ENCODE peak calls at places on chromosome 13, in nine cellular contexts. E is amniotic stem cell; T is cardiac muscle cell; I is HuH-7; O is GM10248; J is SHP77; M is tibial artery; N is activated CD4-positive, alpha-beta T cell treated with anti-CD3 and anti-CD28 coated beads for 36 hours; R is Daoy. L is an unnamed sample.

GRCh38 chr13:64234255-64234654 is 2818.6 kb upstream of the PCDH20 start:
- DNase-seq in E (no peak), T (no peak), I (no peak), O (no peak), J (no peak), M (no peak), N (no peak), R (no peak), L (no peak)

GRCh38 chr13:39952244-39953233 is 297.1 kb downstream of the COG6 start:
- DNase-seq in E (no peak), T (no peak), I (no peak), O (no peak), J (no peak), M (no peak), N (peak), R (peak), L (no peak)

GRCh38 chr13:24511019-24511823 is 1.4 kb downstream of the PARP4 start:
- DNase-seq in E (peak), T (no peak), I (no peak), O (peak), J (peak), M (no peak), N (peak), R (peak), L (peak)

GRCh38 chr13:79307433-79307861 is 98.6 kb downstream of the RBM26 start:
- DNase-seq in E (no peak), T (no peak), I (no peak), O (no peak), J (no peak), M (no peak), N (no peak), R (no peak), L (no peak)

GRCh38 chr13:73962284-73962683 is 171.9 kb downstream of the KLF12 start:
- DNase-seq in E (no peak), T (no peak), I (no peak), O (no peak), J (no peak), M (no peak), N (no peak), R (no peak), L (no peak)

GRCh38 chr13:96052655-96053002 is 572 bp downstream of the UGGT2 start:
- DNase-seq in E (peak), T (peak), I (peak), O (no peak), J (peak), M (no peak), N (no peak), R (peak), L (no peak)

GRCh38 chr13:60617863-60618733 is 221.1 kb downstream of the TDRD3 start:
- DNase-seq in E (no peak), T (peak), I (peak), O (no peak), J (peak), M (no peak), N (no peak), R (no peak), L (no peak)

GRCh38 chr13:43159007-43159406 is 135.6 kb downstream of the DNAJC15 start:
- DNase-seq in E (peak), T (no peak), I (no peak), O (no peak), J (no peak), M (no peak), N (no peak), R (no peak), L (no peak)

GRCh38 chr13:110319774-110320509 is 12.9 kb downstream of the COL4A2 start:
- DNase-seq in E (no peak), T (no peak), I (no peak), O (no peak), J (no peak), M (peak), N (peak), R (peak), L (no peak)

GRCh38 chr13:112943309-112944125 is 25.5 kb upstream of the MCF2L start:
- DNase-seq in E (no peak), T (peak), I (peak), O (peak), J (peak), M (no peak), N (peak), R (peak), L (peak)

GRCh38 chr13:32036131-32036695 is 4.6 kb downstream of the FRY start:
- DNase-seq in E (no peak), T (no peak), I (no peak), O (no peak), J (no peak), M (no peak), N (no peak), R (no peak), L (no peak)

GRCh38 chr13:95571941-95572340 is 19.4 kb downstream of the CLDN10 start:
- DNase-seq in E (no peak), T (no peak), I (no peak), O (no peak), J (no peak), M (no peak), N (no peak), R (no peak), L (no peak)

GRCh38 chr13:97521726-97522125 is 87.8 kb downstream of the RAP2A start:
- DNase-seq in E (no peak), T (no peak), I (no peak), O (no peak), J (peak), M (no peak), N (no peak), R (no peak), L (no peak)

GRCh38 chr13:29583073-29583785 is 12.3 kb downstream of the SLC7A1 start:
- DNase-seq in E (peak), T (no peak), I (no peak), O (no peak), J (no peak), M (no peak), N (no peak), R (peak), L (no peak)

GRCh38 chr13:81540777-81541176 is 1199.9 kb upstream of the SPRY2 start:
- DNase-seq in E (no peak), T (peak), I (no peak), O (no peak), J (no peak), M (no peak), N (no peak), R (no peak), L (no peak)

GRCh38 chr13:32164622-32165268 is 133.2 kb downstream of the FRY start:
- DNase-seq in E (peak), T (peak), I (peak), O (peak), J (peak), M (no peak), N (peak), R (peak), L (peak)

GRCh38 chr13:93776936-93777335 is 550.3 kb downstream of the GPC6 start:
- DNase-seq in E (no peak), T (no peak), I (no peak), O (no peak), J (no peak), M (no peak), N (no peak), R (peak), L (no peak)

GRCh38 chr13:114130708-114131580 is 1.5 kb downstream of the RASA3 start:
- DNase-seq in E (peak), T (peak), I (no peak), O (peak), J (peak), M (peak), N (peak), R (peak), L (peak)

GRCh38 chr13:98325724-98326123 is 148.7 kb upstream of the RNF113B start:
- DNase-seq in E (no peak), T (no peak), I (no peak), O (no peak), J (no peak), M (no peak), N (no peak), R (no peak), L (no peak)

GRCh38 chr13:67043901-67044300 is 186.2 kb downstream of the PCDH9 start:
- DNase-seq in E (no peak), T (no peak), I (no peak), O (no peak), J (no peak), M (no peak), N (no peak), R (peak), L (no peak)

GRCh38 chr13:30617315-30618185 is at the start of gene USPL1:
- DNase-seq in E (peak), T (peak), I (peak), O (peak), J (peak), M (peak), N (peak), R (peak), L (peak)

GRCh38 chr13:60009300-60010248 is 154.2 kb downstream of the DIAPH3 start:
- DNase-seq in E (no peak), T (no peak), I (peak), O (no peak), J (peak), M (no peak), N (no peak), R (peak), L (no peak)

GRCh38 chr13:111183959-111184684 is 69.0 kb downstream of the ARHGEF7 start:
- DNase-seq in E (no peak), T (no peak), I (no peak), O (no peak), J (peak), M (no peak), N (no peak), R (no peak), L (no peak)

GRCh38 chr13:111616203-111616602 is 295.8 kb downstream of the TEX29 start:
- DNase-seq in E (no peak), T (no peak), I (no peak), O (no peak), J (no peak), M (no peak), N (no peak), R (no peak), L (no peak)

GRCh38 chr13:108034909-108035308 is 180.4 kb downstream of the LIG4 start:
- DNase-seq in E (no peak), T (no peak), I (no peak), O (no peak), J (no peak), M (no peak), N (peak), R (no peak), L (no peak)

GRCh38 chr13:106520205-106521004 is 15.1 kb downstream of the EFNB2 start:
- DNase-seq in E (no peak), T (peak), I (no peak), O (no peak), J (no peak), M (no peak), N (no peak), R (no peak), L (no peak)

GRCh38 chr13:111609631-111610030 is 289.2 kb downstream of the TEX29 start:
- DNase-seq in E (no peak), T (no peak), I (no peak), O (no peak), J (no peak), M (no peak), N (no peak), R (no peak), L (no peak)

GRCh38 chr13:48571121-48571901 is 38.4 kb upstream of the RCBTB2 start:
- DNase-seq in E (peak), T (peak), I (no peak), O (no peak), J (no peak), M (no peak), N (no peak), R (peak), L (no peak)